ENCODE peak calls at places on chromosomes 1 and 21, in six cellular contexts. One of them, this sample, is unnamed.

GRCh38 chr1:37433171-37433570 is 41.2 kb upstream of the ZC3H12A start:
- DNase-seq in HepG2: no peak
- DNase-seq in GM12878: no peak
- DNase-seq in SK-N-SH: no peak
- DNase-seq in HCT116: no peak
- DNase-seq in K562: no peak
- DNase-seq in this sample: no peak

GRCh38 chr1:112767646-112768045 is 52.5 kb upstream of the PPM1J start:
- DNase-seq in GM12878: no peak
- DNase-seq in K562: no peak
- DNase-seq in HepG2: no peak
- DNase-seq in SK-N-SH: no peak
- DNase-seq in HCT116: no peak
- DNase-seq in this sample: no peak

GRCh38 chr1:29939086-29939485 is 702.8 kb downstream of the PTPRU start:
- DNase-seq in HCT116: no peak
- DNase-seq in GM12878: no peak
- DNase-seq in SK-N-SH: no peak
- DNase-seq in K562: no peak
- DNase-seq in HepG2: no peak
- DNase-seq in this sample: no peak

GRCh38 chr21:42062543-42063022 is 8.5 kb upstream of the UMODL1 start:
- DNase-seq in SK-N-SH: no peak
- DNase-seq in HCT116: no peak
- DNase-seq in HepG2: no peak
- DNase-seq in GM12878: peak
- DNase-seq in K562: no peak
- DNase-seq in this sample: no peak

GRCh38 chr1:77322061-77322900 is 40.5 kb downstream of the AK5 start:
- DNase-seq in HCT116: peak
- DNase-seq in K562: peak
- DNase-seq in SK-N-SH: no peak
- DNase-seq in HepG2: peak
- DNase-seq in GM12878: no peak
- DNase-seq in this sample: no peak

GRCh38 chr1:50735443-50735842 is 224.6 kb downstream of the FAF1 start:
- DNase-seq in SK-N-SH: peak
- DNase-seq in K562: peak
- DNase-seq in HCT116: no peak
- DNase-seq in GM12878: no peak
- DNase-seq in HepG2: no peak
- DNase-seq in this sample: peak

GRCh38 chr1:3775498-3776230 is 3.1 kb downstream of the SMIM1 start:
- DNase-seq in HCT116: peak
- DNase-seq in SK-N-SH: peak
- DNase-seq in HepG2: peak
- DNase-seq in K562: peak
- DNase-seq in GM12878: no peak
- DNase-seq in this sample: peak

GRCh38 chr1:92784051-92784638 is 763 bp downstream of the EVI5 start:
- DNase-seq in K562: no peak
- DNase-seq in HCT116: no peak
- DNase-seq in HepG2: peak
- DNase-seq in SK-N-SH: no peak
- DNase-seq in GM12878: peak
- DNase-seq in this sample: peak

GRCh38 chr21:36728371-36729111 is 29.6 kb downstream of the SIM2 start:
- DNase-seq in K562: no peak
- DNase-seq in HCT116: no peak
- DNase-seq in GM12878: no peak
- DNase-seq in SK-N-SH: no peak
- DNase-seq in HepG2: no peak
- DNase-seq in this sample: no peak

DNA sequence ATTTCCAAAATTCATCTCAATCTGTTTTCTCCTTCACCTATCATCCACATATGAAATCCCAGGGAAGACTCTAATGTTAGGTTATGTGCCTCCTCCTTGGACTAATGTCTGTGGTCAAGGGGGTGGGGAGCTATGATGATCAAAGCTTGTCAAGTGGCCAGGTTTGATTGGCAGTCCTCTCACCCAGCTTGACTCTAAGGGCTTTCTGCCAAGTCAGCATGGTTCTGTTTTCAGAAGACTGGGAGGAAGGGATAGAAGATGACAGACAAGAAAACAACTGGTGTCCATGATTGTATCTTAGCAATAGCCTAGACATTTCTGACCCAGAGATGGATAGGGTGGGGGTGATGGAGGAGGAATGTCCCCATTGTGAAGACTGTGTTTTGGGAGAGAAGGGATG is 9.1 kb upstream of the THEM5 start:
- DNase-seq in K562: peak
- DNase-seq in HepG2: no peak
- DNase-seq in HCT116: no peak
- DNase-seq in GM12878: no peak
- DNase-seq in SK-N-SH: no peak
- DNase-seq in this sample: no peak
- TF ChIP-seq JUND in K562: no peak
- TF ChIP-seq JUND in HepG2: no peak
- TF ChIP-seq JUND in HCT116: no peak
- TF ChIP-seq JUND in GM12878: no peak
- TF ChIP-seq JUND in SK-N-SH: no peak
- TF ChIP-seq JUND in this sample: no peak

DNA sequence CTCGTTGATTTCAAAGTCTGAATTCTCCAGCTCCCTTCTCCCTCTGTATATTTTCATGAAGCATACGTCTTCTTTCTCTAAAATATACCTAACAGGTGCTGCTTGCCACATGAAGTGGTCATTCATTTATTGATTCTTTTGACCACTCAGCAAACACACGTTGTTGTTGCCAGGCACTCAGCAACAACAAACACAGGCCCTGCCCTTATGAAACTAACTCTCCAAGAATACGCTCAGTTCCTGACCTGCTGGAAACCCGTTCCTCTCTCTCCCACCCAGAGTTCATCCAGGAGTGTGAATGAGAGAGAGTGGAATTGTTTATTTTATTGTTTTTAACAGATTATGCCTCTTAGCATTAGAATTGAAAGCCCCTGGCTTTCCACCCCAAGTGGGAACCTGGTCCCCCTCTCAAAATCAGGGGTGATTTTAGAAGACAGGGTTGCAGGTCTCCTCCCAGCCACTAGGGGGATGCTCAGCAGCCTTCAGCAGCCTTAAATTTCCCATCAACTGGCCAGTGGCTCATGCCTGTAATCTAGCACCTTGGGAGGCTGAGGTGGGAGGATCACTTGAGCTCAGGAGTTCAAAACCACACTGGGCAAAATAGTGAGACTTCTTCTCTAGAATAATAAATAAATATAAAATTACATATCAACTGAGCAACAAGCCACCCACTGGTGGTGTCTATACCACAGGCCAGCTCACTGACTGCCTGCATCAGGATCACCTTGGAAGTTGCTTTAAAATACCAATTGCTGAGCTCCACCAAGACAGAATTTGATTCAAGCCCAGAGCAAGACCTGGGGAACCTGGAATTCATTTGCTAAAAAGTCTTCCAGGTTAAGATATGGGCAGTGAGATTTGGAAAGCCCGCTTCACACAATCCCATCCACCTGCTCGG is 181.0 kb upstream of the KLHDC7A start:
- DNase-seq in GM12878: no peak
- DNase-seq in HepG2: peak
- DNase-seq in HCT116: peak
- DNase-seq in SK-N-SH: peak
- DNase-seq in K562: peak
- DNase-seq in this sample: peak
- TF ChIP-seq JUND in GM12878: no peak
- TF ChIP-seq JUND in HepG2: no peak
- TF ChIP-seq JUND in HCT116: no peak
- TF ChIP-seq JUND in SK-N-SH: no peak
- TF ChIP-seq JUND in K562: no peak
- TF ChIP-seq JUND in this sample: no peak

GRCh38 chr1:226699166-226699565 is 39.9 kb downstream of the ITPKB start:
- DNase-seq in SK-N-SH: no peak
- DNase-seq in GM12878: no peak
- DNase-seq in K562: no peak
- DNase-seq in HepG2: no peak
- DNase-seq in HCT116: no peak
- DNase-seq in this sample: peak
- TF ChIP-seq JUND in SK-N-SH: no peak
- TF ChIP-seq JUND in GM12878: no peak
- TF ChIP-seq JUND in K562: no peak
- TF ChIP-seq JUND in HepG2: no peak
- TF ChIP-seq JUND in HCT116: no peak
- TF ChIP-seq JUND in this sample: no peak

DNA sequence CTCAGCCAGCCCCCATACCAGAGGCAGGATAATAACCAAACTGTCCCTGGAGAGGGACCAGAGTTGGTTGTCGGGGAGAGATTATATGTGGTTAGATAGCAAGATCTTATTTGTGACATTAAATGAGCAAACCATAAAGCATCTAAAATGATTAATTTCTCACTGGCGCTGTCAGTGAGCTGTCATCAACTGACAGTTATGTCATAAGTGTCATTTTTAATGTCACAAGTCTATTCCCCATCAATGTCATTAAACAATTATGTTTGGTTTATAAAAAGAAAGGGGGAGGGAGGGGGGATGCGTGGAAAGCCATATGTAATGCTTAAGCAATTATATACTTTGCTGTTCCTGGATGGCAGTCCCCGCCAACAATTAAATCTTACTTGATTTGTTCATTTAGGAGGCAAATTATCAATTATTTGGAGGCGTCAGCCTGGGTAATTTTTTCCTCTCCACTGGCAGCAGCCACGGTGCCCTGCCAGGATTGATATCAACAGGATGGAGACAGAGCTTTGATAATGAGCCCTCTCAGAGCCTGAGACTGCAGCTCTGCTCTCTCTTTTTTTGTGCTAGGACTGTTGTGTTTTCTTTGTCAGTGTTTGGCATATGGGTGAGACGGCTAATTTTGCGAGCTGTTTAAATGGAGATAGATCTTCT is 333.6 kb upstream of the CAMK1G start:
- DNase-seq in K562: no peak
- DNase-seq in HCT116: no peak
- DNase-seq in GM12878: no peak
- DNase-seq in SK-N-SH: peak
- DNase-seq in HepG2: no peak
- DNase-seq in this sample: no peak
- TF ChIP-seq JUND in K562: no peak
- TF ChIP-seq JUND in HCT116: no peak
- TF ChIP-seq JUND in GM12878: no peak
- TF ChIP-seq JUND in SK-N-SH: no peak
- TF ChIP-seq JUND in HepG2: no peak
- TF ChIP-seq JUND in this sample: no peak